ENCODE peak calls at places on chromosomes 3 and 15, in five cellular contexts. A, H, B, J and L are unnamed samples.

GRCh38 chr15:77507151-77507847 is 86.6 kb downstream of the HMG20A start:
- DNase-seq in A (peak), H (peak), B (no peak), J (no peak), L (no peak)

GRCh38 chr3:117927831-117928230 is 1106.8 kb downstream of the IGSF11 start:
- DNase-seq in A (no peak), J (no peak), H (no peak), B (no peak), L (no peak)

GRCh38 chr3:40008796-40009195 is 199.4 kb downstream of the MYRIP start:
- DNase-seq in A (no peak), B (no peak), J (no peak), H (no peak), L (no peak)

GRCh38 chr3:128555098-128555825 is 62.3 kb upstream of the GATA2 start:
- DNase-seq in B (peak), H (peak), A (no peak), J (no peak), L (no peak)

GRCh38 chr15:90393040-90393439 is 5.0 kb downstream of the IQGAP1 start:
- DNase-seq in A (no peak), J (no peak), B (no peak), H (no peak), L (no peak)

GRCh38 chr3:188421836-188422540 is 268.0 kb downstream of the LPP start:
- DNase-seq in B (peak), J (peak), A (no peak), H (peak), L (peak)

GRCh38 chr3:184334470-184335158 is 2.8 kb upstream of the FAM131A start:
- DNase-seq in H (no peak), A (peak), B (no peak), J (no peak), L (peak)

GRCh38 chr3:15284121-15284889 is 48.1 kb downstream of the SH3BP5 start:
- DNase-seq in H (no peak), A (peak), B (no peak), J (no peak), L (peak)

GRCh38 chr3:107826727-107827126 is 264.1 kb downstream of the CD47 start:
- DNase-seq in B (no peak), H (no peak), J (no peak), A (no peak), L (no peak)

GRCh38 chr3:38133557-38134405 is 3.1 kb downstream of the ACAA1 start:
- DNase-seq in A (peak), H (no peak), B (no peak), J (no peak), L (no peak)

GRCh38 chr3:99716463-99716995 is 78.1 kb downstream of the COL8A1 start:
- DNase-seq in A (no peak), B (no peak), J (no peak), H (no peak), L (no peak)

GRCh38 chr15:52115598-52116427 is 3.2 kb upstream of the BCL2L10 start:
- DNase-seq in H (no peak), J (no peak), B (no peak), A (no peak), L (no peak)

GRCh38 chr15:42984534-42985034 is 64.0 kb upstream of the TTBK2 start:
- DNase-seq in B (no peak), H (no peak), A (peak), J (no peak), L (no peak)
- TF ChIP-seq CTCF in B (no peak), H (no peak), A (no peak), J (no peak), L (peak)

GRCh38 chr15:45795487-45796069 is 160.7 kb downstream of the SQOR start:
- DNase-seq in A (peak), H (no peak), B (no peak), J (no peak), L (no peak)
- TF ChIP-seq CTCF in A (peak), H (peak), B (peak), J (peak), L (peak)

GRCh38 chr3:72342450-72342849 is 505.8 kb downstream of the SHQ1 start:
- DNase-seq in B (peak), J (no peak), A (no peak), H (no peak), L (no peak)

GRCh38 chr3:72343078-72343477 is 505.2 kb downstream of the SHQ1 start:
- DNase-seq in H (no peak), B (peak), J (no peak), A (peak), L (no peak)

GRCh38 chr3:72340476-72341379 is 507.5 kb downstream of the SHQ1 start:
- DNase-seq in H (no peak), J (no peak), B (peak), A (no peak), L (no peak)

GRCh38 chr3:72341380-72341770 is 506.9 kb downstream of the SHQ1 start:
- DNase-seq in B (peak), J (no peak), A (no peak), H (no peak), L (no peak)

GRCh38 chr3:72341943-72342342 is 506.3 kb downstream of the SHQ1 start:
- DNase-seq in J (no peak), B (peak), H (no peak), A (no peak), L (no peak)
- TF ChIP-seq CTCF in J (no peak), B (no peak), H (no peak), A (no peak), L (no peak)

DNA sequence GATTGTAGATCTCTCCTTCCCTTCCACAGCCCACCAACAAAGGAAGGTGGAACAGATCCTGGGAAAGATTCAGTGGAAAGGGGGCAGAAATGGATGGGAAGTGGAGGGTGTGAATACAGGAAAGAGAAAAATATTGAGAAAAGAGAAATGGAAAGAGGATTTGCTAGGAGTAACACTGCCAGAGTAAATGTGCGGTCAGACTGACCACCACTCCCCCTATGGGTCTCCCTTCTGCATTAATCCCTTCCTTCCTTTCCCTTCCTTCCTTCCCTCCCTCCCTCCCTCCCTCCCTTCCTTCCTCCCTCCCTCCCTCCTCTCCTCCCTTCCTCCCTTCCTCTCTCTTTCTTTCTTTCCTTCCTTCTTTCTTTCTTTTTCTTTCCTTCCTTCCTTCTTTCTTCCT is 12.0 kb upstream of the COMMD2 start:
- DNase-seq in B (no peak), H (no peak), J (no peak), A (no peak), L (no peak)
- TF ChIP-seq CTCF in B (no peak), H (no peak), J (no peak), A (no peak), L (no peak)